ENCODE peak calls at places on chromosomes 5 and 9, in ten cellular contexts. H, W, B, L, E, N, F, C, U and K are unnamed samples. For H3K27me3, the result is how much of the 10 kb centered on the place peaks cover.

GRCh38 chr5:133610489-133611356 is 1.6 kb downstream of the FSTL4 start:
- DNase-seq in W (no peak), H (no peak), B (no peak), E (peak), C (peak), L (peak), F (peak), U (no peak), N (no peak), K (peak)

GRCh38 chr5:16871746-16872339 is 64.2 kb downstream of the MYO10 start:
- DNase-seq in C (no peak), E (no peak), U (no peak), B (peak), L (no peak), H (no peak), W (no peak), N (no peak), F (no peak), K (no peak)

GRCh38 chr5:103461223-103461622 is 101.4 kb downstream of the NUDT12 start:
- DNase-seq in L (no peak), F (no peak), W (no peak), B (no peak), H (no peak), N (no peak), E (no peak), U (no peak), C (no peak), K (no peak)

GRCh38 chr9:91159664-91160121 is 202.0 kb downstream of the AUH start:
- DNase-seq in B (peak), N (no peak), U (no peak), C (peak), E (no peak), F (peak), W (no peak), H (peak), L (peak), K (peak)

GRCh38 chr5:123755587-123756324 is 243.8 kb downstream of the CSNK1G3 start:
- DNase-seq in U (no peak), N (no peak), F (no peak), E (peak), C (no peak), W (no peak), L (no peak), B (no peak), H (no peak), K (no peak)

GRCh38 chr9:119313846-119314245 is 55.4 kb downstream of the BRINP1 start:
- DNase-seq in L (no peak), H (no peak), F (no peak), B (no peak), U (no peak), E (no peak), N (no peak), C (no peak), W (no peak), K (no peak)

GRCh38 chr5:135239461-135240282 is 159.4 kb downstream of the MACROH2A1 start:
- DNase-seq in W (no peak), L (peak), C (no peak), B (peak), E (no peak), U (peak), H (peak), F (no peak), N (no peak), K (no peak)

GRCh38 chr9:7315116-7315515 is 484.5 kb downstream of the DMAC1 start:
- DNase-seq in L (no peak), C (no peak), E (no peak), U (no peak), W (no peak), F (no peak), B (no peak), H (no peak), N (no peak), K (no peak)

GRCh38 chr9:27421567-27421966 is 102.5 kb upstream of the IFNK start:
- DNase-seq in E (no peak), F (no peak), L (no peak), C (no peak), N (no peak), U (no peak), B (no peak), W (no peak), H (no peak), K (no peak)

GRCh38 chr5:14186132-14186830 is 43.1 kb downstream of the TRIO start:
- DNase-seq in L (no peak), W (no peak), B (no peak), H (no peak), E (no peak), U (no peak), F (no peak), N (no peak), C (no peak), K (no peak)

GRCh38 chr5:74200560-74200959 is 440.0 kb downstream of the ENC1 start:
- DNase-seq in B (no peak), F (no peak), H (no peak), N (no peak), E (no peak), U (no peak), L (no peak), C (no peak), W (no peak), K (no peak)

GRCh38 chr5:132782101-132782500 is 5.1 kb upstream of the SEPTIN8 start:
- DNase-seq in F (no peak), N (no peak), U (peak), B (no peak), E (no peak), W (no peak), H (peak), C (no peak), L (no peak), K (no peak)

GRCh38 chr5:154264549-154265196 is 74.1 kb downstream of the GALNT10 start:
- DNase-seq in U (no peak), F (no peak), W (no peak), B (no peak), N (no peak), C (no peak), H (no peak), E (no peak), L (no peak), K (no peak)

GRCh38 chr5:31664566-31664965 is 25.6 kb downstream of the PDZD2 start:
- DNase-seq in F (no peak), B (no peak), N (no peak), H (no peak), U (no peak), W (peak), C (no peak), E (peak), L (no peak), K (no peak)

GRCh38 chr5:134101686-134102439 is 12.6 kb upstream of the TCF7 start:
- DNase-seq in N (peak), H (peak), L (peak), C (peak), B (peak), W (no peak), E (peak), U (no peak), F (peak), K (no peak)

GRCh38 chr5:101429241-101429640 is 526.2 kb upstream of the ST8SIA4 start:
- DNase-seq in F (no peak), W (no peak), C (no peak), B (no peak), H (no peak), E (no peak), U (no peak), N (no peak), L (no peak), K (no peak)

GRCh38 chr9:27861887-27862286 is 288.6 kb upstream of the C9orf72 start:
- DNase-seq in C (no peak), U (no peak), F (no peak), W (no peak), B (no peak), E (no peak), N (no peak), L (no peak), H (no peak), K (no peak)

GRCh38 chr9:129278391-129279237 is 100.6 kb upstream of the IER5L start:
- DNase-seq in L (peak), U (peak), H (peak), C (peak), E (no peak), W (no peak), B (peak), N (no peak), F (peak), K (peak)

GRCh38 chr5:1511651-1512540 is 11.9 kb downstream of the LPCAT1 start:
- DNase-seq in W (no peak), U (peak), L (peak), F (peak), C (peak), E (no peak), B (peak), N (no peak), H (peak), K (peak)

GRCh38 chr5:122292357-122292756 is 19.7 kb upstream of the SNCAIP start:
- DNase-seq in L (no peak), E (no peak), N (no peak), B (no peak), U (no peak), W (no peak), H (no peak), C (no peak), F (no peak), K (no peak)

GRCh38 chr5:122297587-122298298 is 14.3 kb upstream of the SNCAIP start:
- DNase-seq in N (peak), U (no peak), B (no peak), H (no peak), W (no peak), F (no peak), E (no peak), C (no peak), L (no peak), K (no peak)

GRCh38 chr5:122300374-122300773 is 11.7 kb upstream of the SNCAIP start:
- DNase-seq in C (no peak), E (no peak), L (no peak), U (no peak), F (no peak), H (no peak), N (no peak), W (no peak), B (no peak), K (no peak)

GRCh38 chr5:122291000-122291592 is 20.9 kb upstream of the SNCAIP start:
- DNase-seq in N (no peak), B (no peak), E (no peak), U (no peak), H (no peak), L (no peak), C (no peak), F (no peak), W (no peak), K (no peak)

GRCh38 chr5:122295138-122295537 is 16.9 kb upstream of the SNCAIP start:
- DNase-seq in E (peak), C (no peak), B (no peak), U (no peak), F (no peak), L (no peak), N (no peak), W (no peak), H (no peak), K (no peak)
- TF ChIP-seq EP300 in E (no peak), C (no peak), B (no peak), U (no peak), F (no peak), L (no peak), N (no peak), W (no peak), H (no peak), K (no peak)

DNA sequence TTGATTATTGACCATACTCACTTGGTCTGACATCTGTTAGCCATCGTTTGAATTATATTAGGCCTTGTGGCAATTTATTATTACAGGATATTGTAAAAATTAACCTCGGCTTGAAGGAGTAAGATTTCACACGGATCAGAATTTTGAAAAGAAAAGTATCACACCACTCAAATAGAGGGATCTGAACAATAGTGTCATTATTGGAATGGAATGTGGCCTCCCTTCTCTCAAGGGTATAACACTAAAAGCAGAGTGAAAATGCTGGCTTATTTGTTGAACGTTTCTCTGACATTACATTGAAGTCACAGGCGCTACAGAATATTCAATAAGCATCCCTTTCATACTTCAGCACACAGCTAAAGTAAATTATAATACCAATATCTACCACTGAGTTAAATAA is 509.3 kb downstream of the CTNND2 start:
- DNase-seq in U (no peak), L (no peak), H (no peak), W (no peak), E (no peak), F (no peak), C (no peak), B (no peak), N (no peak), K (no peak)
- H3K27me3 ChIP-seq in U (under half), L (under half), H (under half), W (under half), E (under half), F (under half), C (under half), B (under half), N (under half), K (under half)

DNA sequence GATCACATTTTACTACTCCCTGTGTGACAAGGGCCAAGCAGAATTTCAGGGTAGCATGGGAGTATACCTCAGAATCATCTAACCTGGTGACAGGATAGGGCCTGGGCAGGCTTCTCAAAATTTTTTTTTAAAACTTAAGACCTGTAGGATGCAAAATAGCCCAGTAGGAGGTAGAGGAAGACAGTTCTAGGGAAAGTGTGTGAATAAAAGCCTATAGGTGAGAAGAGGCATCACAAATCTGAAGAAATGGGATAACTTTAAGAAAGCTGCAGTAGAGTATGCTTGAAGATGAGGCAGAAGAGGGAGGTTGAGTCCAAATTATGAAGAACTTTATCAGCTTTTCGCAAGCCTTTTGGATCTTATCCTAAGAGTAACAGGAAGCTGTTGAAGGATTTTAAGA is 32.3 kb downstream of the CNTRL start:
- DNase-seq in C (no peak), U (no peak), L (no peak), H (no peak), W (no peak), B (no peak), N (no peak), E (no peak), F (no peak), K (no peak)
- TF ChIP-seq CTCF in C (no peak), U (no peak), L (no peak), H (no peak), W (peak), B (no peak), N (peak), E (no peak), F (no peak), K (no peak)

GRCh38 chr5:116394186-116394867 is 180.3 kb downstream of the SEMA6A start:
- DNase-seq in E (no peak), H (no peak), C (no peak), F (no peak), W (no peak), L (no peak), B (no peak), U (no peak), N (no peak), K (no peak)
- TF ChIP-seq EP300 in E (no peak), H (no peak), C (no peak), F (no peak), W (no peak), L (no peak), B (no peak), U (no peak), N (no peak), K (no peak)